ENCODE peak calls at places on chromosomes 3 and 15, in seven cellular contexts. One of them, this sample, is unnamed.

GRCh38 chr3:31431322-31431721 is 101.4 kb upstream of the STT3B start:
- DNase-seq in astrocyte: no peak
- DNase-seq in NCI-H748 treated with DMSO at 0.1 percent for 48 hours: no peak
- DNase-seq in M059J: no peak
- DNase-seq in cardiac septum: no peak
- DNase-seq in C1 segment of cervical spinal cord: no peak
- DNase-seq in IMR-90: no peak
- DNase-seq in this sample: no peak

GRCh38 chr3:141230293-141230692 is 1.3 kb upstream of the PXYLP1 start:
- DNase-seq in cardiac septum: no peak
- DNase-seq in astrocyte: no peak
- DNase-seq in C1 segment of cervical spinal cord: no peak
- DNase-seq in NCI-H748 treated with DMSO at 0.1 percent for 48 hours: no peak
- DNase-seq in M059J: no peak
- DNase-seq in IMR-90: no peak
- DNase-seq in this sample: no peak

GRCh38 chr3:100254168-100254777 is 6.5 kb upstream of the TBC1D23 start:
- DNase-seq in IMR-90: peak
- DNase-seq in cardiac septum: no peak
- DNase-seq in C1 segment of cervical spinal cord: no peak
- DNase-seq in NCI-H748 treated with DMSO at 0.1 percent for 48 hours: peak
- DNase-seq in M059J: peak
- DNase-seq in astrocyte: peak
- DNase-seq in this sample: no peak

GRCh38 chr3:50630916-50631315 is 14.0 kb downstream of the MAPKAPK3 start:
- DNase-seq in C1 segment of cervical spinal cord: no peak
- DNase-seq in IMR-90: no peak
- DNase-seq in astrocyte: peak
- DNase-seq in M059J: peak
- DNase-seq in NCI-H748 treated with DMSO at 0.1 percent for 48 hours: peak
- DNase-seq in cardiac septum: no peak
- DNase-seq in this sample: no peak

GRCh38 chr3:108346301-108346989 is 50.1 kb downstream of the HHLA2 start:
- DNase-seq in astrocyte: peak
- DNase-seq in IMR-90: no peak
- DNase-seq in C1 segment of cervical spinal cord: no peak
- DNase-seq in NCI-H748 treated with DMSO at 0.1 percent for 48 hours: no peak
- DNase-seq in cardiac septum: no peak
- DNase-seq in M059J: no peak
- DNase-seq in this sample: no peak

GRCh38 chr3:50154840-50155490 is at the start of gene SEMA3F:
- DNase-seq in C1 segment of cervical spinal cord: peak
- DNase-seq in cardiac septum: peak
- DNase-seq in NCI-H748 treated with DMSO at 0.1 percent for 48 hours: no peak
- DNase-seq in M059J: peak
- DNase-seq in IMR-90: peak
- DNase-seq in astrocyte: peak
- DNase-seq in this sample: no peak

GRCh38 chr15:93846148-93846547 is 385.2 kb upstream of the MCTP2 start:
- DNase-seq in astrocyte: no peak
- DNase-seq in M059J: no peak
- DNase-seq in NCI-H748 treated with DMSO at 0.1 percent for 48 hours: no peak
- DNase-seq in cardiac septum: no peak
- DNase-seq in C1 segment of cervical spinal cord: no peak
- DNase-seq in IMR-90: no peak
- DNase-seq in this sample: no peak

GRCh38 chr15:83769411-83769960 is 115.6 kb downstream of the ADAMTSL3 start:
- DNase-seq in IMR-90: no peak
- DNase-seq in C1 segment of cervical spinal cord: no peak
- DNase-seq in M059J: no peak
- DNase-seq in cardiac septum: no peak
- DNase-seq in NCI-H748 treated with DMSO at 0.1 percent for 48 hours: no peak
- DNase-seq in astrocyte: no peak
- DNase-seq in this sample: no peak

GRCh38 chr15:88315221-88315878 is 58.8 kb upstream of the NTRK3 start:
- DNase-seq in astrocyte: no peak
- DNase-seq in M059J: no peak
- DNase-seq in NCI-H748 treated with DMSO at 0.1 percent for 48 hours: no peak
- DNase-seq in IMR-90: no peak
- DNase-seq in C1 segment of cervical spinal cord: no peak
- DNase-seq in cardiac septum: no peak
- DNase-seq in this sample: no peak

GRCh38 chr3:59334585-59334984 is 284.8 kb upstream of the CFAP20DC start:
- DNase-seq in NCI-H748 treated with DMSO at 0.1 percent for 48 hours: no peak
- DNase-seq in C1 segment of cervical spinal cord: no peak
- DNase-seq in astrocyte: no peak
- DNase-seq in IMR-90: peak
- DNase-seq in M059J: no peak
- DNase-seq in cardiac septum: no peak
- DNase-seq in this sample: no peak

GRCh38 chr15:69034352-69034751 is 19.9 kb downstream of the NOX5 start:
- DNase-seq in astrocyte: peak
- DNase-seq in M059J: peak
- DNase-seq in IMR-90: peak
- DNase-seq in C1 segment of cervical spinal cord: no peak
- DNase-seq in NCI-H748 treated with DMSO at 0.1 percent for 48 hours: no peak
- DNase-seq in cardiac septum: no peak
- DNase-seq in this sample: no peak

GRCh38 chr15:40925863-40926658 is 3.1 kb upstream of the DLL4 start:
- DNase-seq in astrocyte: no peak
- DNase-seq in IMR-90: no peak
- DNase-seq in M059J: no peak
- DNase-seq in cardiac septum: no peak
- DNase-seq in C1 segment of cervical spinal cord: peak
- DNase-seq in NCI-H748 treated with DMSO at 0.1 percent for 48 hours: peak
- DNase-seq in this sample: no peak

GRCh38 chr15:83200162-83200561 is 7.5 kb downstream of the HDGFL3 start:
- DNase-seq in NCI-H748 treated with DMSO at 0.1 percent for 48 hours: no peak
- DNase-seq in astrocyte: peak
- DNase-seq in IMR-90: peak
- DNase-seq in M059J: peak
- DNase-seq in cardiac septum: no peak
- DNase-seq in C1 segment of cervical spinal cord: no peak
- DNase-seq in this sample: no peak

GRCh38 chr3:187738400-187739124 is 6.7 kb downstream of the BCL6 start:
- DNase-seq in IMR-90: peak
- DNase-seq in cardiac septum: peak
- DNase-seq in astrocyte: peak
- DNase-seq in C1 segment of cervical spinal cord: peak
- DNase-seq in NCI-H748 treated with DMSO at 0.1 percent for 48 hours: peak
- DNase-seq in M059J: peak
- DNase-seq in this sample: peak

GRCh38 chr3:61669676-61670299 is 108.4 kb downstream of the PTPRG start:
- DNase-seq in IMR-90: no peak
- DNase-seq in astrocyte: no peak
- DNase-seq in cardiac septum: no peak
- DNase-seq in C1 segment of cervical spinal cord: no peak
- DNase-seq in M059J: peak
- DNase-seq in NCI-H748 treated with DMSO at 0.1 percent for 48 hours: no peak
- DNase-seq in this sample: no peak

GRCh38 chr3:119333773-119334492 is 39.8 kb downstream of the ARHGAP31 start:
- DNase-seq in cardiac septum: no peak
- DNase-seq in IMR-90: no peak
- DNase-seq in NCI-H748 treated with DMSO at 0.1 percent for 48 hours: no peak
- DNase-seq in C1 segment of cervical spinal cord: no peak
- DNase-seq in astrocyte: no peak
- DNase-seq in M059J: no peak
- DNase-seq in this sample: no peak

GRCh38 chr3:187255314-187255713 is 36.2 kb downstream of the MASP1 start:
- DNase-seq in astrocyte: no peak
- DNase-seq in cardiac septum: no peak
- DNase-seq in C1 segment of cervical spinal cord: no peak
- DNase-seq in IMR-90: no peak
- DNase-seq in M059J: no peak
- DNase-seq in NCI-H748 treated with DMSO at 0.1 percent for 48 hours: no peak
- DNase-seq in this sample: no peak

GRCh38 chr15:84023636-84024035 is 211.9 kb upstream of the GOLGA6L4 start:
- DNase-seq in M059J: peak
- DNase-seq in IMR-90: peak
- DNase-seq in astrocyte: no peak
- DNase-seq in C1 segment of cervical spinal cord: no peak
- DNase-seq in NCI-H748 treated with DMSO at 0.1 percent for 48 hours: no peak
- DNase-seq in cardiac septum: no peak
- DNase-seq in this sample: no peak

GRCh38 chr3:129606522-129607390 is at the start of gene PLXND1:
- DNase-seq in astrocyte: peak
- DNase-seq in cardiac septum: no peak
- DNase-seq in M059J: peak
- DNase-seq in IMR-90: peak
- DNase-seq in NCI-H748 treated with DMSO at 0.1 percent for 48 hours: peak
- DNase-seq in C1 segment of cervical spinal cord: no peak
- DNase-seq in this sample: no peak

GRCh38 chr3:138600341-138600740 is 6.3 kb upstream of the CEP70 start:
- DNase-seq in M059J: peak
- DNase-seq in NCI-H748 treated with DMSO at 0.1 percent for 48 hours: no peak
- DNase-seq in astrocyte: no peak
- DNase-seq in cardiac septum: no peak
- DNase-seq in C1 segment of cervical spinal cord: no peak
- DNase-seq in IMR-90: no peak
- DNase-seq in this sample: no peak

GRCh38 chr3:43709022-43709421 is 18.3 kb downstream of the ABHD5 start:
- DNase-seq in NCI-H748 treated with DMSO at 0.1 percent for 48 hours: no peak
- DNase-seq in M059J: no peak
- DNase-seq in astrocyte: no peak
- DNase-seq in IMR-90: peak
- DNase-seq in C1 segment of cervical spinal cord: no peak
- DNase-seq in cardiac septum: no peak
- DNase-seq in this sample: no peak

GRCh38 chr3:113136071-113136470 is 75.3 kb upstream of the BOC start:
- DNase-seq in C1 segment of cervical spinal cord: no peak
- DNase-seq in astrocyte: no peak
- DNase-seq in NCI-H748 treated with DMSO at 0.1 percent for 48 hours: no peak
- DNase-seq in cardiac septum: no peak
- DNase-seq in M059J: peak
- DNase-seq in IMR-90: peak
- DNase-seq in this sample: no peak

GRCh38 chr3:46463120-46463867 is 1.4 kb downstream of the LTF start:
- DNase-seq in cardiac septum: peak
- DNase-seq in C1 segment of cervical spinal cord: no peak
- DNase-seq in IMR-90: no peak
- DNase-seq in NCI-H748 treated with DMSO at 0.1 percent for 48 hours: no peak
- DNase-seq in astrocyte: no peak
- DNase-seq in M059J: no peak
- DNase-seq in this sample: no peak

GRCh38 chr15:96344120-96344705 is 13.7 kb downstream of the NR2F2 start:
- DNase-seq in cardiac septum: peak
- DNase-seq in M059J: no peak
- DNase-seq in NCI-H748 treated with DMSO at 0.1 percent for 48 hours: no peak
- DNase-seq in C1 segment of cervical spinal cord: no peak
- DNase-seq in astrocyte: no peak
- DNase-seq in IMR-90: no peak
- DNase-seq in this sample: no peak

This sample was measured in RWPE2.